ENCODE peak calls at places on chromosome 13, in seven cellular contexts. One of them, this sample, is unnamed.

GRCh38 chr13:102038787-102039186 is 363.1 kb downstream of the FGF14 start:
- DNase-seq in germinal center: no peak
- DNase-seq in nephron progenitor cell: no peak
- DNase-seq in COR-L47: no peak
- DNase-seq in stimulated activated CD8-positive, alpha-beta memory T cell treated with anti-CD3 and anti-CD28 coated beads, Interleukin-2, amount 100 ng/mL, for 48 hours: no peak
- DNase-seq in NCI-H1436: peak
- DNase-seq in EL: no peak
- DNase-seq in this sample: no peak

GRCh38 chr13:23979361-23980159 is 82.3 kb upstream of the C1QTNF9B start:
- DNase-seq in nephron progenitor cell: peak
- DNase-seq in EL: peak
- DNase-seq in germinal center: peak
- DNase-seq in NCI-H1436: no peak
- DNase-seq in stimulated activated CD8-positive, alpha-beta memory T cell treated with anti-CD3 and anti-CD28 coated beads, Interleukin-2, amount 100 ng/mL, for 48 hours: peak
- DNase-seq in COR-L47: peak
- DNase-seq in this sample: peak

GRCh38 chr13:20141238-20142018 is 19.4 kb downstream of the GJA3 start:
- DNase-seq in germinal center: no peak
- DNase-seq in EL: no peak
- DNase-seq in nephron progenitor cell: no peak
- DNase-seq in NCI-H1436: no peak
- DNase-seq in stimulated activated CD8-positive, alpha-beta memory T cell treated with anti-CD3 and anti-CD28 coated beads, Interleukin-2, amount 100 ng/mL, for 48 hours: no peak
- DNase-seq in COR-L47: no peak
- DNase-seq in this sample: no peak

GRCh38 chr13:61414686-61415664 is 674 bp downstream of the PCDH20 start:
- DNase-seq in COR-L47: peak
- DNase-seq in nephron progenitor cell: peak
- DNase-seq in EL: no peak
- DNase-seq in germinal center: no peak
- DNase-seq in NCI-H1436: no peak
- DNase-seq in stimulated activated CD8-positive, alpha-beta memory T cell treated with anti-CD3 and anti-CD28 coated beads, Interleukin-2, amount 100 ng/mL, for 48 hours: no peak
- DNase-seq in this sample: no peak

GRCh38 chr13:34025746-34026145 is 207.8 kb downstream of the RFC3 start:
- DNase-seq in stimulated activated CD8-positive, alpha-beta memory T cell treated with anti-CD3 and anti-CD28 coated beads, Interleukin-2, amount 100 ng/mL, for 48 hours: no peak
- DNase-seq in NCI-H1436: no peak
- DNase-seq in EL: peak
- DNase-seq in COR-L47: no peak
- DNase-seq in germinal center: no peak
- DNase-seq in nephron progenitor cell: no peak
- DNase-seq in this sample: no peak

GRCh38 chr13:102729560-102730275 is 34.9 kb upstream of the METTL21C start:
- DNase-seq in EL: peak
- DNase-seq in stimulated activated CD8-positive, alpha-beta memory T cell treated with anti-CD3 and anti-CD28 coated beads, Interleukin-2, amount 100 ng/mL, for 48 hours: no peak
- DNase-seq in NCI-H1436: peak
- DNase-seq in nephron progenitor cell: no peak
- DNase-seq in germinal center: no peak
- DNase-seq in COR-L47: peak
- DNase-seq in this sample: no peak

GRCh38 chr13:97629601-97630272 is 195.8 kb downstream of the RAP2A start:
- DNase-seq in stimulated activated CD8-positive, alpha-beta memory T cell treated with anti-CD3 and anti-CD28 coated beads, Interleukin-2, amount 100 ng/mL, for 48 hours: no peak
- DNase-seq in COR-L47: peak
- DNase-seq in NCI-H1436: peak
- DNase-seq in nephron progenitor cell: no peak
- DNase-seq in EL: no peak
- DNase-seq in germinal center: no peak
- DNase-seq in this sample: no peak

GRCh38 chr13:86383151-86383550 is 583.9 kb upstream of the SLITRK6 start:
- DNase-seq in nephron progenitor cell: no peak
- DNase-seq in stimulated activated CD8-positive, alpha-beta memory T cell treated with anti-CD3 and anti-CD28 coated beads, Interleukin-2, amount 100 ng/mL, for 48 hours: no peak
- DNase-seq in NCI-H1436: no peak
- DNase-seq in EL: no peak
- DNase-seq in germinal center: no peak
- DNase-seq in COR-L47: peak
- DNase-seq in this sample: no peak

GRCh38 chr13:24050292-24050711 is 110.2 kb upstream of the SPATA13 start:
- DNase-seq in nephron progenitor cell: no peak
- DNase-seq in NCI-H1436: no peak
- DNase-seq in stimulated activated CD8-positive, alpha-beta memory T cell treated with anti-CD3 and anti-CD28 coated beads, Interleukin-2, amount 100 ng/mL, for 48 hours: no peak
- DNase-seq in COR-L47: no peak
- DNase-seq in EL: peak
- DNase-seq in germinal center: no peak
- DNase-seq in this sample: no peak

GRCh38 chr13:84417426-84417825 is 535.2 kb upstream of the SLITRK1 start:
- DNase-seq in nephron progenitor cell: no peak
- DNase-seq in stimulated activated CD8-positive, alpha-beta memory T cell treated with anti-CD3 and anti-CD28 coated beads, Interleukin-2, amount 100 ng/mL, for 48 hours: no peak
- DNase-seq in NCI-H1436: no peak
- DNase-seq in germinal center: no peak
- DNase-seq in COR-L47: no peak
- DNase-seq in EL: no peak
- DNase-seq in this sample: no peak

GRCh38 chr13:102244617-102245227 is 157.1 kb downstream of the FGF14 start:
- DNase-seq in germinal center: no peak
- DNase-seq in stimulated activated CD8-positive, alpha-beta memory T cell treated with anti-CD3 and anti-CD28 coated beads, Interleukin-2, amount 100 ng/mL, for 48 hours: no peak
- DNase-seq in COR-L47: no peak
- DNase-seq in NCI-H1436: no peak
- DNase-seq in nephron progenitor cell: no peak
- DNase-seq in EL: no peak
- DNase-seq in this sample: no peak

GRCh38 chr13:113151745-113152707 is 6.4 kb upstream of the PROZ start:
- DNase-seq in germinal center: no peak
- DNase-seq in NCI-H1436: no peak
- DNase-seq in COR-L47: no peak
- DNase-seq in stimulated activated CD8-positive, alpha-beta memory T cell treated with anti-CD3 and anti-CD28 coated beads, Interleukin-2, amount 100 ng/mL, for 48 hours: no peak
- DNase-seq in nephron progenitor cell: no peak
- DNase-seq in EL: peak
- DNase-seq in this sample: no peak

GRCh38 chr13:101455863-101456262 is 3.4 kb downstream of the ITGBL1 start:
- DNase-seq in EL: peak
- DNase-seq in germinal center: no peak
- DNase-seq in nephron progenitor cell: no peak
- DNase-seq in COR-L47: no peak
- DNase-seq in NCI-H1436: no peak
- DNase-seq in stimulated activated CD8-positive, alpha-beta memory T cell treated with anti-CD3 and anti-CD28 coated beads, Interleukin-2, amount 100 ng/mL, for 48 hours: no peak
- DNase-seq in this sample: no peak